ENCODE peak calls at places on chromosome 11, in ten cellular contexts. N, J, K, X, Z, M, C, H, I and W are unnamed samples.

GRCh38 chr11:107221743-107222142 is 203.5 kb upstream of the GUCY1A2 start:
- DNase-seq in N (no peak), J (no peak), K (no peak), X (no peak), Z (no peak), M (no peak), C (no peak), H (no peak), I (no peak), W (no peak)

GRCh38 chr11:33329705-33330329 is 72.6 kb downstream of the HIPK3 start:
- DNase-seq in N (peak; percentile 48), J (peak; percentile 33), K (peak; percentile 75), X (peak; percentile 45), Z (no peak), M (peak; percentile 50), C (no peak), H (peak; percentile 72), I (peak; percentile 65), W (no peak)

GRCh38 chr11:42171046-42171445 is 711.6 kb upstream of the LRRC4C start:
- DNase-seq in N (no peak), J (no peak), K (no peak), X (no peak), Z (no peak), M (no peak), C (no peak), H (no peak), I (no peak), W (no peak)

GRCh38 chr11:57230797-57231538 is 6.1 kb downstream of the APLNR start:
- DNase-seq in N (no peak), J (no peak), K (no peak), X (no peak), Z (no peak), M (no peak), C (no peak), H (no peak), I (no peak), W (no peak)

GRCh38 chr11:6319879-6320410 is 356 bp downstream of the CAVIN3 start:
- DNase-seq in N (peak; percentile 76), J (peak; percentile 94), K (no peak), X (peak; percentile 56), Z (peak; percentile 92), M (peak; percentile 81), C (peak; percentile 78), H (peak; percentile 91), I (peak; percentile 77), W (peak; percentile 97)

GRCh38 chr11:5809122-5809519 is 397 bp downstream of the OR52N2 start:
- DNase-seq in N (no peak), J (no peak), K (peak; percentile 14), X (no peak), Z (no peak), M (no peak), C (no peak), H (no peak), I (no peak), W (no peak)

GRCh38 chr11:71373791-71374454 is 74.3 kb downstream of the DHCR7 start:
- DNase-seq in N (no peak), J (no peak), K (no peak), X (no peak), Z (no peak), M (no peak), C (no peak), H (no peak), I (no peak), W (no peak)

GRCh38 chr11:128852327-128853023 is 14.6 kb downstream of the KCNJ1 start:
- DNase-seq in N (no peak), J (peak; percentile 42), K (no peak), X (no peak), Z (no peak), M (no peak), C (no peak), H (no peak), I (no peak), W (no peak)

GRCh38 chr11:27427183-27427980 is 45.2 kb downstream of the LGR4 start:
- DNase-seq in N (no peak), J (no peak), K (no peak), X (no peak), Z (no peak), M (no peak), C (no peak), H (peak; percentile 34), I (no peak), W (no peak)

GRCh38 chr11:134026655-134027343 is 42.1 kb upstream of the JAM3 start:
- DNase-seq in N (no peak), J (no peak), K (no peak), X (no peak), Z (no peak), M (no peak), C (no peak), H (no peak), I (no peak), W (no peak)

GRCh38 chr11:102223859-102224258 is 93.4 kb upstream of the BIRC3 start:
- DNase-seq in N (no peak), J (no peak), K (no peak), X (peak; percentile 35), Z (no peak), M (no peak), C (no peak), H (peak; percentile 42), I (no peak), W (no peak)

GRCh38 chr11:9399466-9399865 is 15.0 kb downstream of the IPO7 start:
- DNase-seq in N (no peak), J (no peak), K (no peak), X (no peak), Z (no peak), M (no peak), C (no peak), H (peak; percentile 63), I (no peak), W (no peak)

GRCh38 chr11:83819936-83820549 is 533.9 kb upstream of the CCDC90B start:
- DNase-seq in N (peak; percentile 35), J (no peak), K (peak; percentile 58), X (peak; percentile 57), Z (no peak), M (no peak), C (no peak), H (peak; percentile 79), I (no peak), W (no peak)

DNA sequence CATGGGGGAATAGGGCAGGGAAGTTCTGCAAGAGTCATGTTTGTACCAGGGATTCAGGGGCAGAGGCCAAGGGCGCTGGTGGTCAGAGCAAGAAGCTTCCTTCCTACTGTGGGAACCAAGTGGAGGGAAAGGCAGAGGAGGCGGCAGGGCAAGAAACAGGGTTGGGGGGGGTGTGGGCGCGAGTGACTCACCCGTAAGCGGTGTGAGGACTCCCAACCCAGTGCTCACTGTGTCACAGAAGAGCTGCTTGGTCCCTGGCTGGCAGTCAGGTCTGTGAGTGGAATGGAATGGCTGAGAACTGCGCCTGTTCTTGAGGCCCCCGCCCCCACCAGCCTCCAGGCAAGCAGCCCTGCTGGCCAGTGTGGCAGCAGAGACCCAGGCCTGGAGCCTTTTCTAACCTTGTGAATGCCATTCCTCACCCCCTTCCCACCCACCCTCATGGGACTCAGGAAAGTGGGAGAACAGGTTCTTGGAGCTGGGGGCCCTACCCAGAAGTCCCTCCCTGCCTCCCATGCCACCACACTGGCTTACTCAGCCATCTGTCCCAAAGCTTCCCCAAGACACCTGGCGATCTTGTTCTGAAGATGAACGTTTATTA is 4.7 kb downstream of the LRRC10B start:
- DNase-seq in N (no peak), J (no peak), K (no peak), X (no peak), Z (no peak), M (no peak), C (no peak), H (no peak), I (no peak), W (no peak)
- TF ChIP-seq POLR2A in N (no peak), J (no peak), K (no peak), X (no peak), Z (no peak), M (no peak), C (no peak), H (no peak), I (no peak), W (no peak)

DNA sequence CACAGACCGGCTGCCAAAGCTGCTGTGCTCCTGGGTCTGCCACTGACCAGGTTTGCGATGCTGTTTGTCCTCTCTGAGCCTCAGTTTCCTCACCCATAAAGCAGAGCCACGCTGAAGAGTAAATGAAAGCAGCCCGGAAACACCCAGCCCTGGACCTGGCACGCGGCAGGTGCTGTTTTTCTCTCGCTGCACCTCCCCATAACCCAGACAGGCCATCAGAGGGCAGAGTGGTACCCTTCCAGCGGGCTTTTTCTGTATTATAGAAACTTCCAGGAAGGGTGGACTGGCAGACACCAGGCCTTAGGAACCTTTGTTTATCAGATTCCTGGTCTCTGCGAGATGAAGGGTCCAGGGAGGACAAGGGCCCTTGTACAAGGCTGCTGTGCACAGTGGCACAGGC is 17.9 kb upstream of the FGF19 start:
- DNase-seq in N (no peak), J (no peak), K (no peak), X (no peak), Z (no peak), M (no peak), C (no peak), H (no peak), I (no peak), W (no peak)
- TF ChIP-seq CTCF in N (peak; percentile 63), J (no peak), K (peak; percentile 26), X (peak; percentile 5), Z (no peak), M (peak; percentile 21), C (no peak), H (peak; percentile 45), I (no peak), W (no peak)

GRCh38 chr11:46338988-46339666 is 8.1 kb upstream of the DGKZ start:
- DNase-seq in N (no peak), J (peak; percentile 69), K (no peak), X (peak; percentile 59), Z (no peak), M (no peak), C (no peak), H (no peak), I (no peak), W (no peak)

GRCh38 chr11:46341454-46341853 is 5.8 kb upstream of the DGKZ start:
- DNase-seq in N (no peak), J (no peak), K (no peak), X (no peak), Z (no peak), M (no peak), C (no peak), H (no peak), I (no peak), W (no peak)

GRCh38 chr11:46337626-46338345 is 9.5 kb upstream of the DGKZ start:
- DNase-seq in N (no peak), J (no peak), K (peak; percentile 54), X (no peak), Z (no peak), M (no peak), C (no peak), H (no peak), I (no peak), W (no peak)

GRCh38 chr11:46338636-46338987 is 8.7 kb upstream of the DGKZ start:
- DNase-seq in N (no peak), J (no peak), K (no peak), X (no peak), Z (no peak), M (no peak), C (no peak), H (peak; percentile 26), I (no peak), W (no peak)

GRCh38 chr11:46339816-46340215 is 7.4 kb upstream of the DGKZ start:
- DNase-seq in N (no peak), J (no peak), K (peak; percentile 59), X (no peak), Z (no peak), M (no peak), C (no peak), H (no peak), I (no peak), W (no peak)
- H3K4me3 ChIP-seq in N (no peak overlapping the region), J (no peak overlapping the region), K (no peak overlapping the region), X (no peak overlapping the region), Z (no peak overlapping the region), M (no peak overlapping the region), C (no peak overlapping the region), H (no peak overlapping the region), I (no peak overlapping the region), W (no peak overlapping the region)

GRCh38 chr11:72641900-72642814 is 32.1 kb downstream of the PDE2A start:
- DNase-seq in N (no peak), J (peak; percentile 61), K (peak; percentile 27), X (peak; percentile 15), Z (peak; percentile 75), M (peak; percentile 48), C (no peak), H (no peak), I (peak; percentile 48), W (peak; percentile 89)
- TF ChIP-seq POLR2A in N (no peak), J (peak; percentile 83), K (no peak), X (peak; percentile 23), Z (no peak), M (no peak), C (no peak), H (no peak), I (peak; percentile 42), W (no peak)